ENCODE peak calls at places on chromosomes 5 and 9, in nine cellular contexts. P is IMR-90, M is fibroblast of lung, F is left ventricle myocardium inferior, E is colonic mucosa, H is PC-3, C is cardiac muscle cell, D is ovary, Y is GM12865. K is an unnamed sample.

GRCh38 chr5:168989731-168990505 is 311.0 kb downstream of the SLIT3 start:
- DNase-seq in Y (peak; percentile 12), C (no peak), D (no peak), E (no peak), M (no peak), F (no peak), H (no peak), P (no peak), K (no peak)

GRCh38 chr5:179061025-179061424 is 852 bp downstream of the ZNF354C start:
- DNase-seq in P (no peak), F (no peak), Y (no peak), D (no peak), H (no peak), E (no peak), M (no peak), C (no peak), K (no peak)

GRCh38 chr5:169814522-169814921 is 165.8 kb downstream of the INSYN2B start:
- DNase-seq in P (peak; percentile 26), D (no peak), C (no peak), H (no peak), Y (no peak), F (no peak), E (no peak), M (peak; percentile 38), K (no peak)

GRCh38 chr5:178387061-178387855 is 154.7 kb upstream of the PHYKPL start:
- DNase-seq in F (no peak), D (peak; percentile 0), P (no peak), H (no peak), C (no peak), E (no peak), M (no peak), Y (no peak), K (no peak)

GRCh38 chr9:710951-711745 is 130.3 kb upstream of the DMRT1 start:
- DNase-seq in E (no peak), M (no peak), F (no peak), D (no peak), P (no peak), H (no peak), Y (no peak), C (no peak), K (no peak)

GRCh38 chr9:124805186-124805585 is 28.3 kb downstream of the OLFML2A start:
- DNase-seq in P (peak; percentile 29), Y (no peak), C (no peak), F (no peak), D (no peak), M (peak; percentile 78), E (no peak), H (no peak), K (no peak)

GRCh38 chr5:53261245-53261644 is 151.7 kb upstream of the MOCS2 start:
- DNase-seq in F (no peak), E (no peak), C (no peak), H (no peak), M (peak; percentile 18), D (no peak), Y (no peak), P (peak; percentile 34), K (no peak)

GRCh38 chr9:135590486-135591079 is 29.0 kb downstream of the PAEP start:
- DNase-seq in H (no peak), Y (no peak), P (no peak), C (no peak), F (no peak), M (no peak), E (no peak), D (no peak), K (no peak)

GRCh38 chr9:33787839-33788238 is 7.5 kb upstream of the PRSS3 start:
- DNase-seq in D (no peak), E (no peak), H (no peak), M (no peak), Y (no peak), P (no peak), F (peak; percentile 23), C (peak; percentile 23), K (no peak)
- TF ChIP-seq CTCF in D (no peak), E (no peak), H (peak; percentile 16), M (no peak), Y (no peak), P (no peak), F (peak; percentile 64), C (peak; percentile 12), K (no peak)

GRCh38 chr9:84493284-84493947 is 152.9 kb upstream of the SLC28A3 start:
- DNase-seq in E (no peak), H (no peak), F (no peak), D (no peak), Y (peak; percentile 2), M (no peak), C (no peak), P (no peak), K (no peak)
- TF ChIP-seq CTCF in E (no peak), H (no peak), F (no peak), D (no peak), Y (no peak), M (no peak), C (no peak), P (no peak), K (no peak)

DNA sequence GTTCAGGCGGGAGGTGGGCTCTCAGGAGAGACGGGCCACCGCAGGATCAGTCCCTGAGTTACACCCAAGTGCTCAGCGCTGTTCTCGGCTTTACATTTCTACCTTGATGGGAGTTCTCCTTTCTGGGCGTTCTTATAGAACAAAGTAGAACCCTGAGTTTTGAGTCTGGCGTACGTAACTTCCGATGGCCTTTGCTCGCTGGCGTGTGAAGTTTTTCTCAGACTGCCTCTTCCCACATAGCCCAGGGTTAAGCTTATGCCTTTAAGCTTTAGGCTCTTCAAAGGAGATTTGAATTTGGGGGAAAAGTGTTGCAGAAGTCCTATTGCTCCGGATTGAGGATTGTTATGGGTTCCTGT is 13.7 kb upstream of the FBP2 start:
- DNase-seq in P (no peak), F (no peak), D (no peak), C (no peak), Y (no peak), H (no peak), E (no peak), M (no peak), K (no peak)
- TF ChIP-seq CTCF in P (no peak), F (no peak), D (no peak), C (no peak), Y (no peak), H (no peak), E (no peak), M (no peak), K (no peak)

DNA sequence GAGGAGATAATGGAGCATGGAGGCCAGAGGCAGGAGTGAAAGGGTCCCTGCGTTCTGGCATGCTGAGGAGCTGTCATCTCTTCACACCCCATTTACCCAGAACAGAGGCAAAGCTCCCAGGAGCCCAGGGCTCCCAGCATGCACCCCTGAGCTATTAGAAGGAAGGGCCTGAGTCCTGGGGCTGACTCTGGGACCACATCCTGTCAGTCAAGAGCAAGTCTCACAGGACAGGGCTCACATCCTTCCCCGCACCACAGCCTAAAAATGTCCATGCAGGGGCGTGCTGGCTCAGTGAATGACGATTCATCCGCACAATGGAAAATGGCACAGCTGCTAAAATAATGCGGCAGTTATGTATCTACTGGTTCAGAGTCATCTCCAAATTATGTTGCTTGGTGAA is 31.4 kb downstream of the CAMK2A start:
- DNase-seq in M (no peak), D (no peak), P (peak; percentile 36), E (no peak), C (no peak), H (no peak), F (no peak), Y (peak; percentile 23), K (no peak)
- TF ChIP-seq CTCF in M (no peak), D (no peak), P (no peak), E (no peak), C (no peak), H (no peak), F (no peak), Y (no peak), K (no peak)

DNA sequence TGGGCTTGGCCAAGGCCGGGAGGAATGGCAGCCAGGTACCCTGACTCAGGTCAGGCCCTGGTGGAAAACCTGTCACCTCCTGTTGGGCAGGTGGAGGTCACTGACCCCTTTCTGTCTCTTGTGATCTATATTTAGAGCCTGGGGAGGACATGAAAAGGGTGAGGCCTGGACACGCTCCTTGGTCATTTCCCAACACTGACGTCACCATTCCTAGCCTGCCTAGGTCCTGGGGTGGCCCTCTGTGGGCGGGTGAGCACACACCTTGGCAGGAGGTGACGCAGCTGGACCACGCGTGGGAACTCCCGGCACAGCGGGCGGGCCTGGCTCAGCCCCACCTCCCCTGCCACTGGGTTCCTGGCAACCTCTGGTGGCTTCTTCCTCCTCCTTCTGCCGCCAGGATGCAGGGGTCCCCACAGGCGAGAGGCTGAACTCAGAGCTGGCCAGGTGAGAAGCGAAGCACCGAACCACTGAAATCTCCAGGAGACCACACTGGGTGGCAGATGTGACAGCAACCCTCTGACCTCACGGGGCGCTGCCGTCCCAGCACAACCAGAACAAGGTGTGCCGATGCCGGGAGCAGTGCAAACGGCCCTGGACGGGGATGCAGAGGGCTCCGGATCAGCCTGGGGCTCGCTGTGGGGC is 6.4 kb upstream of the RALGDS start:
- DNase-seq in Y (no peak), P (no peak), H (no peak), F (no peak), C (no peak), M (no peak), E (no peak), D (peak; percentile 60), K (no peak)
- TF ChIP-seq CTCF in Y (no peak), P (no peak), H (no peak), F (no peak), C (no peak), M (no peak), E (no peak), D (no peak), K (no peak)

GRCh38 chr9:127936347-127936852 is 1.3 kb downstream of the DPM2 start:
- DNase-seq in Y (no peak), M (no peak), C (no peak), D (no peak), F (no peak), P (no peak), H (no peak), E (no peak), K (no peak)

GRCh38 chr9:127937046-127937382 is 640 bp downstream of the DPM2 start:
- DNase-seq in H (no peak), P (no peak), M (no peak), Y (no peak), E (no peak), D (no peak), C (no peak), F (no peak), K (no peak)

GRCh38 chr9:127935765-127936221 is 1.9 kb downstream of the DPM2 start:
- DNase-seq in P (peak; percentile 41), H (no peak), M (no peak), E (no peak), C (no peak), Y (no peak), D (no peak), F (no peak), K (no peak)

GRCh38 chr9:127934986-127935385 is 2.7 kb downstream of the DPM2 start:
- DNase-seq in P (no peak), D (no peak), C (no peak), E (no peak), Y (no peak), F (no peak), H (no peak), M (no peak), K (no peak)

GRCh38 chr9:127934248-127934647 is 3.4 kb downstream of the DPM2 start:
- DNase-seq in D (no peak), Y (no peak), H (no peak), C (no peak), P (no peak), M (no peak), F (no peak), E (no peak), K (no peak)
- TF ChIP-seq CTCF in D (no peak), Y (no peak), H (peak; percentile 13), C (no peak), P (no peak), M (no peak), F (no peak), E (no peak), K (no peak)